ENCODE peak calls at places on chromosomes 11 and 22, in four cellular contexts. K is SJSA1; W is CD4-positive, CD25-positive, alpha-beta regulatory T cell; N is activated CD8-positive, alpha-beta memory T cell treated with anti-CD3 and anti-CD28 coated beads for 48 hours. T is an unnamed sample.

GRCh38 chr11:14380947-14381555 is 22.1 kb upstream of the RRAS2 start:
- DNase-seq in W (peak), K (peak), N (peak), T (no peak)

GRCh38 chr11:60873533-60873932 is 6.2 kb downstream of the ZP1 start:
- DNase-seq in K (no peak), W (no peak), N (no peak), T (no peak)

GRCh38 chr11:133522344-133522743 is 10.0 kb downstream of the OPCML start:
- DNase-seq in K (no peak), W (no peak), N (no peak), T (no peak)

GRCh38 chr11:94129505-94130335 is 1.1 kb downstream of the PANX1 start:
- DNase-seq in W (peak), K (peak), N (no peak), T (no peak)

GRCh38 chr11:114348200-114349191 is 51.8 kb downstream of the C11orf71 start:
- DNase-seq in N (no peak), K (peak), W (peak), T (peak)

GRCh38 chr11:86719781-86720463 is 47.5 kb upstream of the ME3 start:
- DNase-seq in N (no peak), W (no peak), K (peak), T (no peak)

GRCh38 chr22:46009730-46010129 is 32.8 kb upstream of the WNT7B start:
- DNase-seq in W (no peak), K (no peak), N (no peak), T (no peak)

GRCh38 chr11:75576017-75576416 is 14.0 kb downstream of the SERPINH1 start:
- DNase-seq in K (no peak), W (no peak), N (no peak), T (no peak)

GRCh38 chr11:79514269-79514668 is 73.4 kb upstream of the TENM4 start:
- DNase-seq in K (no peak), N (no peak), W (no peak), T (no peak)

GRCh38 chr11:120749389-120749788 is 237.8 kb downstream of the GRIK4 start:
- DNase-seq in N (no peak), K (no peak), W (no peak), T (no peak)

GRCh38 chr11:12433571-12434061 is 56.2 kb downstream of the PARVA start:
- DNase-seq in K (peak), N (no peak), W (no peak), T (no peak)

GRCh38 chr22:19367763-19368367 is 63.7 kb downstream of the HIRA start:
- DNase-seq in N (no peak), W (no peak), K (no peak), T (no peak)

GRCh38 chr11:110251837-110252236 is 44.6 kb downstream of the RDX start:
- DNase-seq in N (no peak), K (no peak), W (no peak), T (no peak)

GRCh38 chr11:32081129-32081641 is 9.7 kb upstream of the RCN1 start:
- DNase-seq in K (peak), W (no peak), N (no peak), T (peak)

GRCh38 chr11:19714093-19714386 is 1.4 kb downstream of the NAV2 start:
- DNase-seq in N (no peak), W (no peak), K (peak), T (no peak)

GRCh38 chr11:73245461-73245860 is 26.7 kb upstream of the P2RY6 start:
- DNase-seq in W (no peak), K (no peak), N (no peak), T (no peak)

GRCh38 chr11:47443028-47443700 is 5.8 kb downstream of the RAPSN start:
- DNase-seq in K (no peak), N (no peak), W (no peak), T (no peak)

GRCh38 chr22:24067587-24068376 is 56.7 kb downstream of the CABIN1 start:
- DNase-seq in N (no peak), K (no peak), W (no peak), T (no peak)

GRCh38 chr11:110601941-110602340 is 110.3 kb downstream of the ARHGAP20 start:
- DNase-seq in W (no peak), N (no peak), K (no peak), T (no peak)

GRCh38 chr11:84675631-84676030 is 951.5 kb downstream of the DLG2 start:
- DNase-seq in N (no peak), K (no peak), W (no peak), T (no peak)

GRCh38 chr22:29216873-29217666 is 11.4 kb downstream of the EMID1 start:
- DNase-seq in K (no peak), W (no peak), N (no peak), T (peak)

GRCh38 chr11:133078591-133079179 is 453.6 kb downstream of the OPCML start:
- DNase-seq in K (no peak), N (no peak), W (no peak), T (no peak)

GRCh38 chr22:23036684-23037428 is 33.5 kb upstream of the GNAZ start:
- DNase-seq in W (no peak), N (no peak), K (peak), T (no peak)

GRCh38 chr22:21876486-21877176 is 9.2 kb upstream of the MAPK1 start:
- DNase-seq in W (peak), N (peak), K (no peak), T (no peak)

GRCh38 chr22:27543460-27543859 is 258.1 kb downstream of the MN1 start:
- DNase-seq in K (no peak), N (no peak), W (no peak), T (no peak)

GRCh38 chr11:24234822-24235508 is 261.9 kb upstream of the LUZP2 start:
- DNase-seq in W (no peak), K (no peak), N (no peak), T (no peak)

GRCh38 chr22:36775966-36776669 is at the start of gene IFT27:
- DNase-seq in W (peak), K (peak), N (peak), T (peak)

GRCh38 chr22:27456696-27457503 is 344.7 kb downstream of the MN1 start:
- DNase-seq in K (peak), N (no peak), W (no peak), T (peak)

GRCh38 chr11:63602296-63602695 is 11.9 kb downstream of the PLAAT3 start:
- DNase-seq in W (no peak), K (peak), N (no peak), T (no peak)

GRCh38 chr11:5274340-5274739 is 4.6 kb upstream of the HBE1 start:
- DNase-seq in W (no peak), N (no peak), K (no peak), T (no peak)

GRCh38 chr22:39800790-39801540 is 92.6 kb downstream of the ENTHD1 start:
- DNase-seq in W (no peak), N (no peak), K (no peak), T (no peak)

GRCh38 chr22:48240935-48241230 is 1478.4 kb downstream of the TBC1D22A start:
- DNase-seq in W (no peak), K (no peak), N (no peak), T (no peak)

GRCh38 chr11:68146010-68146540 is 24.9 kb upstream of the CHKA start:
- DNase-seq in N (no peak), K (no peak), W (no peak), T (no peak)

GRCh38 chr22:29230916-29231875 is 25.5 kb downstream of the EMID1 start:
- DNase-seq in W (no peak), K (no peak), N (no peak), T (no peak)

GRCh38 chr11:44777537-44778199 is 50.9 kb downstream of the TSPAN18 start:
- DNase-seq in W (no peak), K (no peak), N (no peak), T (no peak)

T was measured in T1000.